ENCODE peak calls at places on chromosomes 12 and 14, in five cellular contexts. Y, N, W, P and H are unnamed samples.

GRCh38 chr14:91953170-91953985 is 5.9 kb upstream of the FBLN5 start:
- DNase-seq in Y (no peak), N (no peak), W (peak), P (no peak), H (no peak)

GRCh38 chr12:64181504-64182291 is 40.4 kb downstream of the KICS2 start:
- DNase-seq in Y (peak), N (no peak), W (peak), P (peak), H (peak)

GRCh38 chr12:45725631-45726593 is 3.6 kb upstream of the ARID2 start:
- DNase-seq in Y (no peak), N (no peak), W (peak), P (peak), H (peak)

GRCh38 chr12:6627598-6627997 is 8.2 kb downstream of the LPAR5 start:
- DNase-seq in Y (no peak), N (no peak), W (no peak), P (no peak), H (no peak)

GRCh38 chr14:52048641-52049204 is 20.1 kb downstream of the NID2 start:
- DNase-seq in Y (no peak), N (no peak), W (no peak), P (no peak), H (no peak)

GRCh38 chr14:61268797-61269196 is 12.3 kb downstream of the TMEM30B start:
- DNase-seq in Y (no peak), N (no peak), W (no peak), P (no peak), H (no peak)

GRCh38 chr14:68779761-68780323 is 13.0 kb downstream of the ZFP36L1 start:
- DNase-seq in Y (peak), N (no peak), W (peak), P (no peak), H (peak)

GRCh38 chr14:96103560-96104460 is 64.6 kb downstream of the C14orf132 start:
- DNase-seq in Y (no peak), N (no peak), W (no peak), P (peak), H (no peak)

GRCh38 chr12:25151476-25151875 is 43.5 kb downstream of the DNAI7 start:
- DNase-seq in Y (no peak), N (no peak), W (no peak), P (peak), H (peak)

GRCh38 chr14:89544636-89545301 is 127.7 kb upstream of the FOXN3 start:
- DNase-seq in Y (no peak), N (no peak), W (peak), P (no peak), H (no peak)

GRCh38 chr14:78088941-78089340 is 81.2 kb upstream of the NRXN3 start:
- DNase-seq in Y (no peak), N (no peak), W (no peak), P (no peak), H (no peak)

GRCh38 chr14:76186318-76187027 is 34.8 kb downstream of the GPATCH2L start:
- DNase-seq in Y (no peak), N (no peak), W (no peak), P (peak), H (peak)

GRCh38 chr12:86257173-86257572 is 982 bp upstream of the MGAT4C start:
- DNase-seq in Y (no peak), N (no peak), W (no peak), P (no peak), H (no peak)

GRCh38 chr14:89635615-89636014 is 218.6 kb upstream of the FOXN3 start:
- DNase-seq in Y (no peak), N (no peak), W (no peak), P (no peak), H (no peak)

GRCh38 chr12:82688035-82688501 is 1.4 kb downstream of the TMTC2 start:
- DNase-seq in Y (no peak), N (no peak), W (no peak), P (peak), H (peak)

GRCh38 chr12:53579545-53579955 is 46.6 kb downstream of the ATF7 start:
- DNase-seq in Y (no peak), N (no peak), W (no peak), P (no peak), H (no peak)

GRCh38 chr12:109449845-109450532 is 27.1 kb downstream of the KCTD10 start:
- DNase-seq in Y (no peak), N (no peak), W (no peak), P (peak), H (no peak)

GRCh38 chr12:124240493-124240892 is 54.4 kb upstream of the RFLNA start:
- DNase-seq in Y (peak), N (no peak), W (no peak), P (peak), H (peak)

GRCh38 chr12:98188649-98189048 is 326.7 kb upstream of the TMPO start:
- DNase-seq in Y (no peak), N (no peak), W (no peak), P (no peak), H (peak)

GRCh38 chr12:102631274-102631673 is 150.9 kb upstream of the IGF1 start:
- DNase-seq in Y (no peak), N (no peak), W (no peak), P (no peak), H (no peak)

GRCh38 chr14:103688906-103689902 is 26.0 kb downstream of the XRCC3 start:
- DNase-seq in Y (no peak), N (no peak), W (no peak), P (no peak), H (no peak)

GRCh38 chr12:21527451-21528180 is 1.5 kb downstream of the SPX start:
- DNase-seq in Y (no peak), N (peak), W (no peak), P (peak), H (peak)

GRCh38 chr14:64688801-64689200 is 15.4 kb upstream of the PLEKHG3 start:
- DNase-seq in Y (no peak), N (no peak), W (no peak), P (no peak), H (no peak)

GRCh38 chr14:81946808-81947798 is 413.4 kb upstream of the SEL1L start:
- DNase-seq in Y (no peak), N (no peak), W (no peak), P (no peak), H (no peak)

GRCh38 chr12:47870175-47870781 is 34.5 kb downstream of the VDR start:
- DNase-seq in Y (no peak), N (peak), W (peak), P (peak), H (no peak)

GRCh38 chr14:24965934-24966593 is 83.9 kb downstream of the STXBP6 start:
- DNase-seq in Y (no peak), N (no peak), W (no peak), P (no peak), H (peak)

GRCh38 chr14:92540472-92541048 is 27.0 kb downstream of the RIN3 start:
- DNase-seq in Y (peak), N (no peak), W (no peak), P (peak), H (peak)

GRCh38 chr12:91774471-91774921 is 371.1 kb downstream of the BTG1 start:
- DNase-seq in Y (no peak), N (no peak), W (no peak), P (no peak), H (no peak)

GRCh38 chr14:61444215-61444768 is 122.9 kb downstream of the PRKCH start:
- DNase-seq in Y (no peak), N (no peak), W (no peak), P (no peak), H (no peak)

GRCh38 chr14:27995688-27996087 is 770.9 kb upstream of the FOXG1 start:
- DNase-seq in Y (no peak), N (no peak), W (no peak), P (no peak), H (no peak)

GRCh38 chr14:56129941-56130340 is 11.7 kb downstream of the PELI2 start:
- DNase-seq in Y (no peak), N (no peak), W (no peak), P (no peak), H (peak)

GRCh38 chr12:88237954-88238353 is 95.8 kb downstream of the TMTC3 start:
- DNase-seq in Y (peak), N (no peak), W (no peak), P (no peak), H (peak)

GRCh38 chr14:104171029-104171697 is 32.8 kb downstream of the KIF26A start:
- DNase-seq in Y (no peak), N (peak), W (no peak), P (no peak), H (no peak)

GRCh38 chr14:57833304-57833703 is 32.6 kb downstream of the SLC35F4 start:
- DNase-seq in Y (peak), N (no peak), W (no peak), P (no peak), H (no peak)

GRCh38 chr12:90015228-90015627 is 306.6 kb upstream of the ATP2B1 start:
- DNase-seq in Y (no peak), N (no peak), W (no peak), P (no peak), H (no peak)

GRCh38 chr12:63900922-63901793 is 56.7 kb downstream of the SRGAP1 start:
- DNase-seq in Y (no peak), N (no peak), W (no peak), P (no peak), H (no peak)

GRCh38 chr12:114911196-114911595 is 227.2 kb upstream of the TBX3 start:
- DNase-seq in Y (no peak), N (no peak), W (no peak), P (no peak), H (no peak)

GRCh38 chr12:54000105-54000773 is at the start of gene HOXC9:
- DNase-seq in Y (no peak), N (no peak), W (no peak), P (peak), H (peak)

GRCh38 chr12:48889679-48890078 is 24.0 kb upstream of the RND1 start:
- DNase-seq in Y (no peak), N (no peak), W (no peak), P (no peak), H (no peak)
- H3K9ac ChIP-seq in Y (no peak), N (no peak), W (no peak), P (no peak), H (no peak)

GRCh38 chr12:1719139-1719538 is 28.3 kb downstream of the ADIPOR2 start:
- DNase-seq in Y (no peak), N (no peak), W (no peak), P (no peak), H (no peak)
- TF ChIP-seq MAX in Y (no peak), N (no peak), W (no peak), P (no peak), H (no peak)

DNA sequence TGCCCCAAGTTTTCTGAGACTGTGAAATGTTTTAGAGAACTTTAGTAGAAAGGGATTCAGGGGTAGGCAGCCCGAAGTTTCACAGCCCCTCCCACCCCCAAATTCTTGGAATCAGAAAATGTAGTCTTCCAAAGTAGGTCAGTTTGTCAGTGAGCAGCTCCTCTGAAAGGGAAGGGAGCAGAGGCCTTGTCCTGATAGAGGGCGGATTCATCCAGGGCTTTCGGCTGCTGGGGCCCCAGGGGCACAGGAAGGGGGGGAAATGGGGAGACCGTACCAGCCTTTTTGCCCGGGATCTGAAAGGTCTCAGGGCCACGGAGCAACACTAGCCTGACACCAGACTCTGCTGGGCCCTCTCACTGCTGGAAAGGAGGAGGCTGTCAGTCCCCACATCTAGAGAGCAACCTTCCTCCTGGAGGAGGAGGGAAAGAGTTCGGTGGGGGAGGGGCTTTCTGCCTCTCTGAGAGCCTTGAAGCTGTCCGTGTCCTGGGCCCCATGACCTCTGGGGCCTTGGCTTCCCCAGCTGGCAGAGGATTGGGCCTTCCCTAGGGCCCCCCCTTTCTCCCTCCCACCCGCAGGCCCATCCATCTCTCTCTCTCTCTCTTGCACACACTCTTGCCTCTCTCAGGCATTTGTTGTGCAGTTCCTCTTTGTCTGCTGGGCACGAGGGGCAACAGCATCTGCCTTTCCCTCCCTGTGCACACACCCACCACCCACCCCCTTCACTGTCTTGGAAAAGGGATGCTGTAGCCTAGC is at the start of gene IKZF4:
- DNase-seq in Y (no peak), N (peak), W (no peak), P (peak), H (no peak)
- H3K9ac ChIP-seq in Y (no peak), N (peak), W (peak), P (peak), H (no peak)

DNA sequence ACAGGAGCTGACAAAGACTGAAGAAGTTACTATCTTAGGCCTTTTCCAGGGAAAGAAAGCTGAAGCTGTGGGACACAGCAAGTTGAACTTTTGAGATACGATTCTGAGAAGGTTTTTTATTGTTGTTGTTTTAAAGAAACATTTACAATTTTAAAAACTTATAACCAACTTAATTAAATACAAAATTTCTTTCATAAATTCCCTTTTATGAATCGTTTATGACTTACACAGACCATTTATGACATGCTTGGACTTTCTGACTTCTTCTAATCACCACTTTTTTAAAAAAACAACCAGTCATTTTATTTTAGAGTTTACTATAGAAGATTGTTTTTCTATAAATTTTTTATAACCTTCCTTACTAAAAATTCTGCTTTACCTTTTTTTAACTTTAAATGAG is 68.7 kb downstream of the DHRS2 start:
- DNase-seq in Y (peak), N (no peak), W (peak), P (no peak), H (no peak)
- TF ChIP-seq MAX in Y (no peak), N (no peak), W (no peak), P (no peak), H (no peak)

GRCh38 chr12:62866451-62867082 is 68.4 kb downstream of the PPM1H start:
- DNase-seq in Y (no peak), N (no peak), W (peak), P (no peak), H (peak)
- H3K9ac ChIP-seq in Y (peak), N (no peak), W (no peak), P (no peak), H (peak)

GRCh38 chr14:101110729-101111619 is 207.5 kb upstream of the RTL1 start:
- DNase-seq in Y (no peak), N (peak), W (no peak), P (peak), H (no peak)
- TF ChIP-seq MAX in Y (no peak), N (no peak), W (no peak), P (no peak), H (no peak)

DNA sequence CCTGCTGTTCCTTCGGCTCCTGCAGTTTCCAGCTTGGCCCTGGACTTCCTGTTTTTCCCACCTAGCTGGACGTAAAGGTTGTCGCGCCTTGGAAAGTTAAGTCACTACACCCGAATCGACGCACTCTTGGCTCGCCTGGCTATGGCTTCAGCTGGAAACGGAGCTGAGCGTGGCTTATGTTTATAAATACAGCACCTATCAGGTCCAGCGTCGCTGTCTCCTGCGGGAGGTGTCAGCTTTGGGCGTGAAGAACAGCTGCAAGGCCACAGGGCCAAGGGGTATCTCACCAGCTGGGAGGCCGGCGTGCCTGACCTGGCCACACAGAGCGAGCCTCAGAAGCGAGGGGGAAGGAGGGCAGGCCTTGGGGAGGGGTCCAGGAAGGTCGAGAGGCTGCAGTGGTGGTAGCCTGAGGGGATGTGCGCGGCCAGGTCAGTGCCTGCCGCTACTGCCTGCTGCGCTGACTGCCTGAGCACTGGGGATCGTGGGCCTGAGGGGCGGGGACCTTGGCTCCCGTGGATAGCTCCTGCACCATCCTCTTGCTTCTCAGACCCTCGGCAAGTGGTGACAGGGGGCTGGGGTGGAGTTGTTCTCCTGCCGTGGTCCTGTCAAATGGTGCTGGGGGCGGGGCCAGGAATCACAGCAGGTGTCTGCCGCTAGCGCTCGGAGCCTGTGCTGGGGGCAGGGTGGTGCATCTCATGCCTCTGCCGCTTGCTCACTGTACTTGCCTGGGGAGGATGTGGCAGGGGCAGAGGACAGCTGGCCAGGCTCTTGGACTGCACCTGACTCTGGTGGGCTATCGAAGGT is 12.5 kb downstream of the PACS2 start:
- DNase-seq in Y (no peak), N (peak), W (no peak), P (peak), H (no peak)
- H3K9ac ChIP-seq in Y (no peak), N (peak), W (no peak), P (no peak), H (no peak)

GRCh38 chr12:4994622-4995021 is 49.1 kb upstream of the KCNA5 start:
- DNase-seq in Y (no peak), N (no peak), W (no peak), P (no peak), H (no peak)

GRCh38 chr12:4987076-4987775 is 56.5 kb upstream of the KCNA5 start:
- DNase-seq in Y (no peak), N (no peak), W (no peak), P (no peak), H (no peak)

GRCh38 chr12:4992881-4993280 is 50.8 kb upstream of the KCNA5 start:
- DNase-seq in Y (no peak), N (no peak), W (no peak), P (no peak), H (no peak)

GRCh38 chr12:4991373-4991772 is 52.3 kb upstream of the KCNA5 start:
- DNase-seq in Y (no peak), N (no peak), W (no peak), P (no peak), H (no peak)

DNA sequence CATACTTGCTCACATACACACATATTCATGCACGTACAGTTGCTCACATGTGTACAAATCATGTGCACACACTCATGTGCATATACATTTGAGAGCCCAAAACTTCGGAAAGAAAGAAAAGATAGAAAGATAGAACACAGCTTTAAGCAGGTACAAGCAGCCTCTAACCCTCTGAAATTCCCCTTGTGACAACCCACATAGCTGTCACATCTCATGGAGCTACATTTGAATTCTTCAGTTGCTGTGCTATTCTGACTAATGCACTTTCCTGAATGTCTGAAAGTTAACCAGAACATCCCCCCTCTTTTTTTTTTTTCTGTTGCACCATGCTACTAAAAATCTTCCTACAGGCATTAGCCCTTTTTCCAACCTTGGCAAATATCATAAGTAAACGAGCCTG is 51.9 kb upstream of the KCNA5 start:
- DNase-seq in Y (no peak), N (no peak), W (no peak), P (no peak), H (no peak)
- TF ChIP-seq MAX in Y (no peak), N (no peak), W (no peak), P (no peak), H (no peak)